ENCODE peak calls at places on chromosomes 12 and 14, in nine cellular contexts. W is upper lobe of right lung, X is WERI-Rb-1, B is H1, L is Karpas-422, G is right atrium auricular region, C is psoas muscle, I is transverse colon, P is tibial artery. A is an unnamed sample. For H3K27me3, the result is how much of the 10 kb centered on the place peaks cover.

GRCh38 chr14:32576088-32576795 is 247.1 kb downstream of the AKAP6 start:
- DNase-seq in W (no peak), X (peak), B (no peak), L (peak), G (peak), C (no peak), I (peak), P (peak), A (no peak)

GRCh38 chr12:92593734-92594402 is 108.9 kb upstream of the PLEKHG7 start:
- DNase-seq in W (peak), X (no peak), B (no peak), L (peak), G (peak), C (no peak), I (peak), P (peak), A (peak)

GRCh38 chr12:130131817-130132216 is 30.4 kb upstream of the FZD10 start:
- DNase-seq in W (no peak), X (peak), B (no peak), L (no peak), G (no peak), C (peak), I (no peak), P (no peak), A (no peak)

GRCh38 chr12:114760151-114760877 is 76.3 kb upstream of the TBX3 start:
- DNase-seq in W (no peak), X (no peak), B (no peak), L (no peak), G (no peak), C (no peak), I (no peak), P (no peak), A (no peak)

GRCh38 chr14:36996133-36996856 is 176.1 kb downstream of the SLC25A21 start:
- DNase-seq in W (no peak), X (no peak), B (no peak), L (no peak), G (no peak), C (no peak), I (no peak), P (no peak), A (no peak)

GRCh38 chr12:68358532-68359485 is 26.6 kb upstream of the MDM1 start:
- DNase-seq in W (no peak), X (peak), B (peak), L (peak), G (peak), C (no peak), I (peak), P (peak), A (peak)

GRCh38 chr14:75222208-75222701 is 45.8 kb upstream of the TMED10 start:
- DNase-seq in W (peak), X (no peak), B (no peak), L (peak), G (peak), C (no peak), I (no peak), P (peak), A (no peak)

GRCh38 chr14:77950371-77950770 is 150.5 kb downstream of the ADCK1 start:
- DNase-seq in W (no peak), X (no peak), B (no peak), L (no peak), G (no peak), C (no peak), I (no peak), P (no peak), A (no peak)

GRCh38 chr14:105313381-105314286 is 914 bp upstream of the PACS2 start:
- DNase-seq in W (no peak), X (no peak), B (peak), L (no peak), G (no peak), C (peak), I (peak), P (peak), A (no peak)

GRCh38 chr12:93713060-93713459 is 35.9 kb downstream of the CRADD start:
- DNase-seq in W (no peak), X (no peak), B (no peak), L (no peak), G (no peak), C (no peak), I (no peak), P (no peak), A (no peak)

GRCh38 chr12:97082029-97082428 is 175.0 kb downstream of the NEDD1 start:
- DNase-seq in W (no peak), X (no peak), B (no peak), L (no peak), G (no peak), C (no peak), I (no peak), P (no peak), A (no peak)

GRCh38 chr14:99055816-99056215 is 216.2 kb downstream of the BCL11B start:
- DNase-seq in W (no peak), X (no peak), B (no peak), L (no peak), G (no peak), C (no peak), I (peak), P (no peak), A (no peak)

GRCh38 chr14:69154779-69155178 is 1.9 kb upstream of the DCAF5 start:
- DNase-seq in W (no peak), X (peak), B (no peak), L (peak), G (no peak), C (no peak), I (no peak), P (no peak), A (peak)

GRCh38 chr12:32455607-32456063 is 56.3 kb downstream of the FGD4 start:
- DNase-seq in W (no peak), X (no peak), B (no peak), L (peak), G (no peak), C (no peak), I (no peak), P (no peak), A (no peak)

GRCh38 chr12:94309348-94309747 is 150.3 kb downstream of the CEP83 start:
- DNase-seq in W (no peak), X (no peak), B (no peak), L (no peak), G (no peak), C (no peak), I (no peak), P (no peak), A (no peak)

GRCh38 chr14:58942516-58942915 is 246.0 kb upstream of the DAAM1 start:
- DNase-seq in W (no peak), X (no peak), B (no peak), L (no peak), G (no peak), C (no peak), I (no peak), P (no peak), A (no peak)

GRCh38 chr14:32933943-32934890 is 4.5 kb upstream of the NPAS3 start:
- DNase-seq in W (no peak), X (peak), B (peak), L (no peak), G (no peak), C (peak), I (no peak), P (no peak), A (no peak)

GRCh38 chr14:63563370-63564026 is 20.3 kb upstream of the PPP2R5E start:
- DNase-seq in W (no peak), X (no peak), B (no peak), L (no peak), G (no peak), C (no peak), I (no peak), P (no peak), A (no peak)

GRCh38 chr12:89373772-89374572 is 21.7 kb upstream of the DUSP6 start:
- DNase-seq in W (no peak), X (no peak), B (no peak), L (no peak), G (no peak), C (no peak), I (no peak), P (peak), A (no peak)

GRCh38 chr12:63018273-63018672 is 83.3 kb upstream of the PPM1H start:
- DNase-seq in W (no peak), X (no peak), B (no peak), L (no peak), G (no peak), C (no peak), I (no peak), P (no peak), A (no peak)

GRCh38 chr12:50186667-50187066 is 19.5 kb upstream of the CERS5 start:
- DNase-seq in W (no peak), X (no peak), B (no peak), L (no peak), G (no peak), C (no peak), I (no peak), P (no peak), A (no peak)

GRCh38 chr14:69464829-69465228 is 19.7 kb upstream of the PLEKHD1 start:
- DNase-seq in W (no peak), X (no peak), B (no peak), L (no peak), G (no peak), C (no peak), I (no peak), P (no peak), A (no peak)

GRCh38 chr14:92922155-92922735 is 705 bp upstream of the CHGA start:
- DNase-seq in W (no peak), X (peak), B (no peak), L (no peak), G (no peak), C (no peak), I (no peak), P (no peak), A (no peak)

GRCh38 chr12:34406228-34406995 is 384.1 kb downstream of the ALG10 start:
- DNase-seq in W (peak), X (peak), B (no peak), L (no peak), G (peak), C (peak), I (peak), P (peak), A (peak)

GRCh38 chr12:67145692-67146091 is 123.5 kb upstream of the CAND1 start:
- DNase-seq in W (no peak), X (no peak), B (no peak), L (no peak), G (no peak), C (no peak), I (no peak), P (no peak), A (no peak)

GRCh38 chr12:7439579-7440505 is 4.1 kb downstream of the CD163L1 start:
- DNase-seq in W (peak), X (no peak), B (peak), L (no peak), G (no peak), C (no peak), I (peak), P (no peak), A (no peak)

DNA sequence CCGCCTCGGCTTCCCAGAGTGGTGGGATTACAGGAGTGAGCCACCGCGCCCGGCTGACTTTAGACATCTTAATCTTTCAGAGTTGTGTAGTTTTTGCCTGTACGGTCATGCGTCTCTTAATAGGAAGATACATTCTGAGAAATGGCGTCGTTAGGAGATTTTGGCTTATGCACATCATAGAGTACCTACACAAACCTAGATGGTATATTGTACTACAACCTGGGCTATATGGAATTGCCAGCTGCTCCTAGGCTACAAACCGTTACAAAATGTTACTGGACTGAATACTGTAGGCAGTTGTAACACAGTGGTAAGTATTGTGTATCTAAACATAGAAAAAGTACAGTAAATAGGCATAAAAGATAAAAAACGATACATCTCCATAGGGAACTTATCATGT is 1.3 kb downstream of the TSFM start:
- DNase-seq in W (no peak), X (no peak), B (no peak), L (no peak), G (no peak), C (no peak), I (no peak), P (no peak), A (no peak)
- H3K4me3 ChIP-seq in W (peak), X (no peak), B (no peak), L (peak), G (no peak), C (peak), I (no peak), P (peak), A (no peak)

DNA sequence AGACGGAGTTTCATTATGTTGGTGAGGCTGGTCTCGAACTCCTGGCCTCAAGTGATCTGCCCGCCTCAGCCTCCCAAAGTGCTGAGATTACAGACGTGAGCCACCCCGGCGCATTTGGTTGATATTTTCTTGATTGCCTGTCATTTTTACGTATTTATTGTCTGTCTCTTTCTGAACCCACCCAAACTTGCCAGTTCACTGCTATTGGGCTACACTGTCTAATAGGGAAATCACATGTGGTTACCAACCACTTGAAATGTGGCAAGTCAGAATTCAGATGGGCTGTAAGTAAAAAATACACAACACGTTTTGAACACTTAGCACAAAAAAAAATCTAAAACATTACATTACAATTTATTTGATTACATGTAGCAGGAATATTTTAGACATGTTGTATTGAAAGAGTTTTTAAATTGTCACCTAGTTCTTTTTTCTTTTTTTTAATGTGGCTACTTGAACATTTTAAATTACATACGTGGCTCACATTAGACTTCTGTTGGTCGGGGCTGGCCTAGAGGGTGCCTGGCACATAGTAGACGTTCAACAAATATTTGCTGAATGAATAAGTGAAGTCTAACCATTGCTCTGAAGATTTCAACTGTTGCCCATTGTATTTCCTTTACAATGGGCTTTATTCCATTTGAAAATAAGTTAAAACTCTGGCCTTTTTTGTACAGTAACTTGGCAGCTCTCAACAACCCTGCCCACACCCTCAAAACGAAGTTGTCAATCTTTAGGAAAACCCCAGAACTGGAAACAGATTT is 1.9 kb downstream of the WSB2 start:
- DNase-seq in W (no peak), X (no peak), B (no peak), L (no peak), G (no peak), C (no peak), I (no peak), P (no peak), A (no peak)
- H3K27ac ChIP-seq in W (peak), X (no peak), B (no peak), L (no peak), G (peak), C (peak), I (peak), P (peak), A (peak)

GRCh38 chr12:53749986-53750811 is 1.6 kb downstream of the CISTR start:
- DNase-seq in W (no peak), X (no peak), B (no peak), L (peak), G (no peak), C (no peak), I (no peak), P (no peak), A (no peak)
- H3K27me3 ChIP-seq in W (under half), X (under half), B (half or more), L (under half), G (under half), C (half or more), I (half or more), P (under half), A (under half)

GRCh38 chr12:120394483-120395367 is 25.8 kb upstream of the MSI1 start:
- DNase-seq in W (peak), X (peak), B (peak), L (no peak), G (no peak), C (no peak), I (peak), P (no peak), A (no peak)
- H3K4me3 ChIP-seq in W (no peak), X (peak), B (peak), L (no peak), G (no peak), C (no peak), I (no peak), P (no peak), A (no peak)

GRCh38 chr12:47207005-47207717 is 127.4 kb upstream of the AMIGO2 start:
- DNase-seq in W (peak), X (no peak), B (peak), L (peak), G (no peak), C (no peak), I (peak), P (no peak), A (no peak)
- H3K27ac ChIP-seq in W (peak), X (no peak), B (no peak), L (peak), G (no peak), C (no peak), I (peak), P (no peak), A (no peak)

GRCh38 chr14:22052795-22053194 is 379.2 kb upstream of the OR4E1 start:
- DNase-seq in W (no peak), X (no peak), B (no peak), L (no peak), G (no peak), C (no peak), I (no peak), P (no peak), A (no peak)

GRCh38 chr14:22046063-22046462 is 372.4 kb upstream of the OR4E1 start:
- DNase-seq in W (no peak), X (no peak), B (no peak), L (no peak), G (no peak), C (no peak), I (no peak), P (no peak), A (no peak)

GRCh38 chr14:22044193-22044592 is 370.6 kb upstream of the OR4E1 start:
- DNase-seq in W (no peak), X (no peak), B (no peak), L (no peak), G (no peak), C (no peak), I (no peak), P (no peak), A (no peak)

DNA sequence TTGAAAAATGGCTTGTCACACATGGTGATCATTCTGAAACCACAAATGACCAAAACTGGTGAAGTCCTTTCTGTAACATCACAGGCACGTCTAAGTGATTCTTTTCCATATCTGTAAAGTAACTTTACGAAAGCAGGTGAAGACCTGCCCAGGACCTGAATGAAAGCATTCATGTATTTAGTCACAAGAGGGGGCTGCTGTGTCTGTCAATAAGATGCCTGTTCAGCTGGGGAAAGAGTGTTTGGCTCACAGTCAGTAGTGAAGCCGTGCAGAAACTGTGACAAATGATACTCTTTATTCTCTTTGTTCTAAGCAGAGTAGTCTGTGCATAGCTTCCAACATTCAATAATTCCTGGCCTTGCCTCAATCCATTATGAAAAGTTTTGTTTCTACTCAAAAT is 373.5 kb upstream of the OR4E1 start:
- DNase-seq in W (no peak), X (no peak), B (no peak), L (peak), G (no peak), C (no peak), I (no peak), P (no peak), A (no peak)
- H3K27me3 ChIP-seq in W (under half), X (under half), B (under half), L (under half), G (under half), C (under half), I (under half), P (under half), A (under half)

DNA sequence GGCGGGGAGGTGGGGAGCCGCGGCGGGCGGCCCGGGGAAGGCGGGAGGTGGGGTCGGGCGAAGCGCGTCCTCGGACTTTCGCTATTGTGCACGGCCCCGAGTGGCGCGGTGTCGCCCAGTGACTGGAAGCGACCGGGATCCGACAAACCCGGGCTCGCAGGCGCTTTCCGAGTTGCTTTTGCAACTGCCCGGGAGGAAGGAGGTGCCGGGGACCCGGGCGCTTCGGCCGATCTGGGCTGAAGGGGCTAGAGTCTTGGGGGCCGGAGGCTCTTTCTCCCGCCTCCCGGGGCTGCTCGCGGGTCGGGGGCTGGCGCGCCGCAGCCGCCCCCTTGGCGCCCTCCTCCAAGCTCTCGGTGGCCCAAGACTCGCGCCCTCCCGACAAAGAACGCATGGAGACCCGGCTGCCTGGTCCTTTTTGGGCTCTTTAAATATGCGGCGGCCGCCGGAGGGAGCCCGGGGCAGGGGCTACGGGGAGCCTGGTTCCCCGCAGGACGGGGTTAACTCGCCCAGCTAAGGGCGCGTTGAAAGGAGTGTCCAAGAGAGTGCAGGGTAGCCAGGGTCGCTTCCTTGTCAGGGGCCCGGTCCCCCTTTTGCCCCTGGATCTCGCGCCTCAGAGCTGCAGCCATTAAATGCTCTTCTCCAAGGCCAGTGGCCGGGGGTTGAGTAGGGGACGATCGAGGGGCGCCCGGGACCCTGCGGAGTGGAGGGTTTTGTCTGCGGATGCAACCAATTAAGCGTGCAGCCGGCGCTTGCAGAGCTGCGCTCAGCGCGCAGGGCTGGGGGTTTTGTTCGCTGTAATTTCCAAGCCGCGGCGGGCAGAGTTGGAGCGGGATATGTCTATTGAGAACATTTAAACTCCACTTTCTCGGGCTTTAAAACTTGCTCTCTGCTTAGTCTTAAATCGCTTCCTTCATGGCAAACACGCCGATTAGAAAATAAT is 1.6 kb downstream of the HMGA2 start:
- DNase-seq in W (peak), X (peak), B (peak), L (no peak), G (no peak), C (no peak), I (peak), P (no peak), A (no peak)
- H3K4me3 ChIP-seq in W (peak), X (peak), B (peak), L (no peak), G (peak), C (peak), I (peak), P (peak), A (peak)

DNA sequence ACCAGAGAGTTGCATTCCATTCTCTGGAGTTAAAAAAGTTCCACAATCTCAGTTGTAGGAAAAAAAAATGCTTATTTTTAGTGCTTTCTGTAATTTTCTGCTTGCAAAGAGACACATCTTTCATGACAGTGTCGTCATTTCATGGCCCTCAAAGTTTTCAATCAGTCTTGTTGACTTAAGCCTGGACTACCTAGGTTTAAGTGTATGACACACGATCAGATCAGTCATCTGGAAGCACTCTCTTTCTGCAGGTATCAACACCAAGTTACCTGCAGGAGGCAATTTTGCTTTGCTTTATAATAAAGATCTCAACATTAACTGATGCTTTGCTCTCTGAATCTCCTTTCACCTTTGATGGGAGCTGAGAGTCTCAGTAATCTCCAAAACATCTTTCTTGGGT is 251.6 kb downstream of the BCAT1 start:
- DNase-seq in W (no peak), X (no peak), B (no peak), L (no peak), G (no peak), C (no peak), I (no peak), P (no peak), A (no peak)
- H3K27ac ChIP-seq in W (no peak), X (no peak), B (no peak), L (no peak), G (no peak), C (no peak), I (no peak), P (no peak), A (no peak)